ENCODE peak calls at places on chromosomes 2 and 18, in seven cellular contexts. C is NCI-H1092 treated with DMSO at 0.1 percent for 48 hours, J is AG10803, A is body of pancreas, N is NCI-H524, R is fibroblast of lung, F is endothelial cell of umbilical vein. H is an unnamed sample.

GRCh38 chr2:31558401-31559295 is 22.1 kb downstream of the SRD5A2 start:
- DNase-seq in C (no peak), J (peak; percentile 71), A (no peak), N (no peak), R (peak; percentile 11), F (no peak), H (no peak)

GRCh38 chr2:68426885-68427579 is 40.1 kb downstream of the FBXO48 start:
- DNase-seq in C (no peak), J (no peak), A (no peak), N (no peak), R (no peak), F (no peak), H (no peak)

GRCh38 chr2:137096187-137096586 is 330.8 kb downstream of the THSD7B start:
- DNase-seq in C (no peak), J (no peak), A (no peak), N (no peak), R (no peak), F (no peak), H (no peak)

GRCh38 chr2:99940963-99941362 is 201.4 kb downstream of the AFF3 start:
- DNase-seq in C (peak; percentile 6), J (peak; percentile 30), A (no peak), N (no peak), R (peak; percentile 91), F (no peak), H (no peak)

GRCh38 chr2:231661422-231662027 is 46.8 kb upstream of the PTMA start:
- DNase-seq in C (no peak), J (no peak), A (no peak), N (no peak), R (no peak), F (no peak), H (no peak)

GRCh38 chr2:26870585-26871095 is 22.7 kb downstream of the DPYSL5 start:
- DNase-seq in C (no peak), J (no peak), A (no peak), N (no peak), R (no peak), F (no peak), H (no peak)

GRCh38 chr2:23445450-23445868 is 60.5 kb downstream of the KLHL29 start:
- DNase-seq in C (no peak), J (peak; percentile 72), A (no peak), N (no peak), R (peak; percentile 82), F (peak; percentile 29), H (no peak)

GRCh38 chr2:176390276-176390675 is 121.0 kb downstream of the MTX2 start:
- DNase-seq in C (no peak), J (peak; percentile 37), A (no peak), N (no peak), R (peak; percentile 47), F (no peak), H (no peak)

GRCh38 chr18:24427484-24427883 is 1.0 kb downstream of the IMPACT start:
- DNase-seq in C (peak; percentile 38), J (peak; percentile 15), A (no peak), N (peak; percentile 25), R (peak; percentile 18), F (peak; percentile 18), H (no peak)

GRCh38 chr2:54979645-54980044 is 70.6 kb downstream of the RTN4 start:
- DNase-seq in C (no peak), J (peak; percentile 49), A (peak; percentile 84), N (no peak), R (no peak), F (no peak), H (peak; percentile 41)

GRCh38 chr2:55159037-55159651 is 72.9 kb downstream of the CLHC1 start:
- DNase-seq in C (no peak), J (no peak), A (peak; percentile 45), N (peak; percentile 79), R (no peak), F (peak; percentile 37), H (no peak)

GRCh38 chr18:5970032-5970431 is 74.7 kb upstream of the TMEM200C start:
- DNase-seq in C (no peak), J (no peak), A (no peak), N (no peak), R (no peak), F (no peak), H (no peak)

GRCh38 chr18:77911973-77912372 is 662.3 kb downstream of the GALR1 start:
- DNase-seq in C (peak; percentile 88), J (no peak), A (no peak), N (peak; percentile 85), R (no peak), F (no peak), H (no peak)

GRCh38 chr18:43211059-43211458 is 66.2 kb downstream of the SYT4 start:
- DNase-seq in C (no peak), J (no peak), A (no peak), N (no peak), R (no peak), F (no peak), H (no peak)

GRCh38 chr2:174972924-174973323 is 32.3 kb downstream of the CHN1 start:
- DNase-seq in C (no peak), J (peak; percentile 80), A (no peak), N (no peak), R (peak; percentile 93), F (peak; percentile 27), H (no peak)

GRCh38 chr2:133097666-133098065 is 427.7 kb upstream of the LYPD1 start:
- DNase-seq in C (no peak), J (peak; percentile 12), A (no peak), N (no peak), R (peak; percentile 34), F (no peak), H (no peak)

GRCh38 chr2:11008773-11009172 is 97.0 kb downstream of the KCNF1 start:
- DNase-seq in C (no peak), J (no peak), A (no peak), N (peak; percentile 35), R (no peak), F (no peak), H (no peak)

GRCh38 chr2:215749092-215749957 is 264.0 kb downstream of the MREG start:
- DNase-seq in C (no peak), J (peak; percentile 92), A (peak; percentile 24), N (no peak), R (peak; percentile 35), F (no peak), H (peak; percentile 36)

GRCh38 chr18:62897153-62897552 is 181.8 kb downstream of the PHLPP1 start:
- DNase-seq in C (no peak), J (peak; percentile 33), A (no peak), N (no peak), R (peak; percentile 68), F (peak; percentile 72), H (no peak)

GRCh38 chr2:189082576-189082975 is 97.0 kb downstream of the COL5A2 start:
- DNase-seq in C (no peak), J (peak; percentile 82), A (no peak), N (peak; percentile 5), R (peak; percentile 44), F (no peak), H (no peak)

GRCh38 chr2:8394569-8395359 is 287.1 kb upstream of the ID2 start:
- DNase-seq in C (no peak), J (no peak), A (no peak), N (no peak), R (no peak), F (no peak), H (no peak)

GRCh38 chr2:119474371-119475224 is 42.9 kb downstream of the TMEM37 start:
- DNase-seq in C (no peak), J (no peak), A (peak; percentile 9), N (no peak), R (no peak), F (no peak), H (no peak)

GRCh38 chr2:204503869-204504268 is 41.4 kb upstream of the PARD3B start:
- DNase-seq in C (no peak), J (no peak), A (no peak), N (no peak), R (peak; percentile 30), F (no peak), H (no peak)

GRCh38 chr2:77778917-77779316 is 256.7 kb upstream of the LRRTM4 start:
- DNase-seq in C (no peak), J (no peak), A (no peak), N (peak; percentile 71), R (no peak), F (no peak), H (no peak)

GRCh38 chr2:108194409-108195132 is 45.2 kb upstream of the SULT1C3 start:
- DNase-seq in C (peak; percentile 3), J (peak; percentile 3), A (no peak), N (peak; percentile 19), R (no peak), F (no peak), H (no peak)

GRCh38 chr2:239577913-239578312 is 177.1 kb upstream of the HDAC4 start:
- DNase-seq in C (no peak), J (no peak), A (no peak), N (no peak), R (no peak), F (no peak), H (no peak)

GRCh38 chr2:69253033-69253535 is 133.9 kb downstream of the GFPT1 start:
- DNase-seq in C (no peak), J (peak; percentile 75), A (no peak), N (no peak), R (peak; percentile 64), F (peak; percentile 41), H (no peak)

GRCh38 chr2:240922982-240923537 is 16.9 kb downstream of the CROCC2 start:
- DNase-seq in C (no peak), J (no peak), A (peak; percentile 11), N (no peak), R (peak; percentile 12), F (no peak), H (peak; percentile 15)

GRCh38 chr2:9473985-9474360 is 378 bp upstream of the IAH1 start:
- DNase-seq in C (peak; percentile 5), J (peak; percentile 30), A (peak; percentile 55), N (no peak), R (peak; percentile 32), F (peak; percentile 24), H (peak; percentile 71)

GRCh38 chr2:230589497-230590015 is 123.1 kb upstream of the CAB39 start:
- DNase-seq in C (no peak), J (no peak), A (no peak), N (no peak), R (no peak), F (no peak), H (no peak)

GRCh38 chr2:60818272-60818671 is 62.2 kb downstream of the PAPOLG start:
- DNase-seq in C (no peak), J (no peak), A (no peak), N (no peak), R (no peak), F (peak; percentile 37), H (no peak)

GRCh38 chr18:36532815-36533214 is 235.3 kb downstream of the FHOD3 start:
- DNase-seq in C (no peak), J (no peak), A (no peak), N (no peak), R (no peak), F (no peak), H (no peak)

GRCh38 chr18:52237551-52237950 is 102.4 kb upstream of the DCC start:
- DNase-seq in C (no peak), J (peak; percentile 69), A (no peak), N (no peak), R (peak; percentile 70), F (no peak), H (no peak)

GRCh38 chr2:53353372-53354111 is 414.1 kb upstream of the CHAC2 start:
- DNase-seq in C (no peak), J (peak; percentile 18), A (no peak), N (no peak), R (peak; percentile 8), F (no peak), H (peak; percentile 42)

GRCh38 chr2:38376346-38376682 is 759 bp downstream of the ATL2 start:
- DNase-seq in C (no peak), J (peak; percentile 65), A (peak; percentile 43), N (peak; percentile 79), R (peak; percentile 74), F (no peak), H (peak; percentile 65)

GRCh38 chr2:241849616-241850543 is 8.8 kb downstream of the PDCD1 start:
- DNase-seq in C (no peak), J (no peak), A (no peak), N (no peak), R (no peak), F (no peak), H (no peak)

GRCh38 chr18:57806891-57807280 is 3.8 kb upstream of the ATP8B1 start:
- DNase-seq in C (no peak), J (peak; percentile 95), A (no peak), N (no peak), R (peak; percentile 88), F (peak; percentile 80), H (no peak)

GRCh38 chr2:52341732-52342131 is 1309.8 kb upstream of the NRXN1 start:
- DNase-seq in C (no peak), J (no peak), A (no peak), N (no peak), R (no peak), F (no peak), H (no peak)